ENCODE peak calls at places on chromosomes 6 and 20, in four cellular contexts. L is fibroblast of mammary gland, H is GM10248, T is tibial artery. E is an unnamed sample.

GRCh38 chr6:161586866-161587265 is 313.0 kb upstream of the AGPAT4 start:
- DNase-seq in H (no peak), T (no peak), L (no peak), E (no peak)

GRCh38 chr6:134281388-134281787 is 36.5 kb downstream of the SGK1 start:
- DNase-seq in L (no peak), T (no peak), H (no peak), E (no peak)

GRCh38 chr20:41408131-41408789 is 41.6 kb upstream of the EMILIN3 start:
- DNase-seq in H (no peak), L (no peak), T (no peak), E (no peak)

GRCh38 chr6:112296122-112296521 is 41.8 kb upstream of the LAMA4 start:
- DNase-seq in L (peak; percentile 76), T (no peak), H (no peak), E (no peak)

GRCh38 chr20:35344354-35344837 is 52.2 kb upstream of the FAM83C start:
- DNase-seq in H (no peak), L (peak; percentile 95), T (no peak), E (peak; percentile 43)

GRCh38 chr20:47686545-47686944 is 98.7 kb downstream of the SULF2 start:
- DNase-seq in T (no peak), H (no peak), L (peak; percentile 68), E (no peak)

GRCh38 chr6:166736606-166737005 is 109.6 kb upstream of the RPS6KA2 start:
- DNase-seq in H (no peak), L (peak; percentile 66), T (no peak), E (no peak)

GRCh38 chr6:116278853-116279231 is 888 bp downstream of the TSPYL1 start:
- DNase-seq in T (peak; percentile 51), L (peak; percentile 62), H (no peak), E (peak; percentile 37)

GRCh38 chr6:4772750-4773149 is 3.5 kb upstream of the CDYL start:
- DNase-seq in T (no peak), H (no peak), L (no peak), E (no peak)

GRCh38 chr6:5905431-5906339 is 101.0 kb downstream of the NRN1 start:
- DNase-seq in T (peak; percentile 92), L (peak; percentile 97), H (no peak), E (peak; percentile 88)

GRCh38 chr6:79941489-79942151 is 5.7 kb downstream of the ELOVL4 start:
- DNase-seq in L (no peak), H (no peak), T (no peak), E (no peak)

GRCh38 chr6:34181903-34182302 is 36.0 kb upstream of the GRM4 start:
- DNase-seq in T (no peak), L (no peak), H (peak; percentile 14), E (peak; percentile 61)

GRCh38 chr6:146878564-146879343 is 280.0 kb downstream of the ADGB start:
- DNase-seq in T (no peak), H (no peak), L (no peak), E (no peak)

GRCh38 chr6:31407699-31408098 is 4.3 kb downstream of the MICA start:
- DNase-seq in L (peak; percentile 77), T (no peak), H (no peak), E (no peak)

GRCh38 chr6:150392452-150393220 is 23.8 kb downstream of the IYD start:
- DNase-seq in T (no peak), L (no peak), H (no peak), E (no peak)

GRCh38 chr6:151464702-151465101 is 12.8 kb upstream of the RMND1 start:
- DNase-seq in T (no peak), L (no peak), H (no peak), E (no peak)

GRCh38 chr6:165889636-165890403 is 226.8 kb upstream of the PDE10A start:
- DNase-seq in H (no peak), T (no peak), L (peak; percentile 41), E (no peak)

GRCh38 chr6:15270402-15270801 is 24.5 kb downstream of the JARID2 start:
- DNase-seq in T (no peak), L (no peak), H (no peak), E (no peak)

GRCh38 chr20:46348231-46348803 is 40.0 kb upstream of the CDH22 start:
- DNase-seq in T (no peak), H (no peak), L (peak; percentile 44), E (no peak)

GRCh38 chr6:30007132-30007764 is 53.8 kb upstream of the POLR1H start:
- DNase-seq in H (peak; percentile 38), L (no peak), T (no peak), E (no peak)

GRCh38 chr6:48610846-48611245 is 499.8 kb upstream of the PTCHD4 start:
- DNase-seq in L (peak; percentile 43), T (no peak), H (no peak), E (no peak)

GRCh38 chr6:31734703-31735500 is 1.4 kb downstream of the CLIC1 start:
- DNase-seq in H (peak; percentile 82), L (peak; percentile 74), T (peak; percentile 53), E (peak; percentile 49)

GRCh38 chr6:35725721-35726438 is 11.0 kb upstream of the ARMC12 start:
- DNase-seq in T (peak; percentile 86), L (peak; percentile 72), H (no peak), E (peak; percentile 86)

GRCh38 chr20:44018684-44019637 is 104.3 kb downstream of the TOX2 start:
- DNase-seq in T (no peak), L (no peak), H (no peak), E (peak; percentile 81)

GRCh38 chr6:20197251-20197650 is 15.0 kb downstream of the MBOAT1 start:
- DNase-seq in T (no peak), L (no peak), H (no peak), E (no peak)

GRCh38 chr20:41570552-41570951 is 47.6 kb downstream of the CHD6 start:
- DNase-seq in H (no peak), L (no peak), T (no peak), E (no peak)